ENCODE peak calls at places on chromosomes 13 and 19, in five cellular contexts. L is dorsolateral prefrontal cortex, V is PC-9, F is esophagus squamous epithelium, B is left lung. O is an unnamed sample.

GRCh38 chr19:38932425-38933179 is 1.9 kb downstream of the MRPS12 start:
- DNase-seq in V (no peak), L (no peak), B (no peak), F (no peak), O (no peak)

GRCh38 chr13:19940106-19940505 is 18.4 kb upstream of the ZMYM2 start:
- DNase-seq in F (no peak), B (no peak), L (no peak), V (no peak), O (no peak)

GRCh38 chr19:15776991-15777787 is 10.3 kb upstream of the OR10H5 start:
- DNase-seq in L (no peak), B (no peak), V (no peak), F (no peak), O (no peak)

GRCh38 chr13:89982406-89983085 is 1364.9 kb upstream of the MIR17HG start:
- DNase-seq in L (no peak), V (no peak), F (no peak), B (no peak), O (no peak)

GRCh38 chr13:44068737-44069136 is 189.0 kb downstream of the LACC1 start:
- DNase-seq in F (no peak), L (no peak), V (no peak), B (no peak), O (no peak)

GRCh38 chr19:55766466-55766865 is 2.5 kb upstream of the RFPL4AL1 start:
- DNase-seq in V (no peak), F (no peak), L (no peak), B (no peak), O (no peak)

GRCh38 chr13:72561791-72562190 is 165.6 kb downstream of the MZT1 start:
- DNase-seq in L (no peak), B (no peak), V (no peak), F (no peak), O (no peak)

GRCh38 chr13:111393221-111393790 is 72.9 kb downstream of the TEX29 start:
- DNase-seq in L (no peak), F (no peak), B (no peak), V (no peak), O (no peak)

GRCh38 chr19:46115396-46116109 is 8.9 kb downstream of the IGFL3 start:
- DNase-seq in V (peak), B (no peak), F (no peak), L (no peak), O (no peak)

GRCh38 chr13:42656136-42656535 is 82.2 kb downstream of the TNFSF11 start:
- DNase-seq in L (no peak), F (no peak), V (no peak), B (no peak), O (no peak)

GRCh38 chr13:100525453-100526298 is 62.9 kb downstream of the GGACT start:
- DNase-seq in B (no peak), F (no peak), L (no peak), V (no peak), O (no peak)

GRCh38 chr19:3411636-3412035 is 45.3 kb downstream of the NFIC start:
- DNase-seq in L (no peak), B (no peak), V (no peak), F (no peak), O (no peak)

GRCh38 chr13:23695711-23696512 is 125.7 kb downstream of the TNFRSF19 start:
- DNase-seq in L (no peak), V (no peak), F (peak), B (no peak), O (peak)

GRCh38 chr19:48814895-48815294 is 4.1 kb upstream of the BCAT2 start:
- DNase-seq in L (no peak), V (no peak), F (no peak), B (no peak), O (no peak)

GRCh38 chr19:48813123-48813911 is 2.5 kb upstream of the BCAT2 start:
- DNase-seq in F (no peak), B (no peak), L (no peak), V (no peak), O (no peak)

GRCh38 chr19:48818234-48818823 is 7.5 kb upstream of the BCAT2 start:
- DNase-seq in L (no peak), V (no peak), B (peak), F (no peak), O (no peak)

GRCh38 chr19:48817585-48818124 is 6.8 kb upstream of the BCAT2 start:
- DNase-seq in V (no peak), B (no peak), F (no peak), L (no peak), O (no peak)

GRCh38 chr19:48815870-48816501 is 5.2 kb upstream of the BCAT2 start:
- DNase-seq in V (peak), L (no peak), B (no peak), F (no peak), O (no peak)
- TF ChIP-seq CTCF in V (no peak), L (no peak), B (no peak), F (no peak), O (no peak)

DNA sequence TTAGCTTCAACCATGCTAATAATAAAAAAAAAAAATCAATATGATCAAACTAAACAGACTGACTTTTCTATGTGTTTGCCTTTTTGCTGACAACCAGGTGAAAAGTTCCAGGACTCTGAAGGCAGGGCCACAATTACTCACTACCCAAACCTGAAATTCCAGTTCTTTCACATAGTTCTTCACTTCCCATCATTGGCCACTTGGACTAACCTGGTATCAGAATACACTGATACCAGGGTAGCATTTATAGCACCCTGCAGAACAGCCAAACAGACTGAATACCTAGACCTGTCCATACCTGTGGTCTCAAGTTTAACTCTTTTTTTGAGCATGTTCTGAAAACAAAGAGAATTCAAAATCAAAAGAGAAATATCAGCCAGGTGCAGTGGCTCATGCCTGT is 25.1 kb downstream of the ELF1 start:
- DNase-seq in F (no peak), V (peak), B (no peak), L (no peak), O (no peak)
- TF ChIP-seq CTCF in F (no peak), V (no peak), B (no peak), L (no peak), O (no peak)

GRCh38 chr19:43316591-43317319 is 36.7 kb upstream of the CD177 start:
- DNase-seq in L (no peak), V (no peak), F (no peak), B (no peak), O (no peak)
- TF ChIP-seq CTCF in L (peak), V (no peak), F (no peak), B (no peak), O (no peak)

DNA sequence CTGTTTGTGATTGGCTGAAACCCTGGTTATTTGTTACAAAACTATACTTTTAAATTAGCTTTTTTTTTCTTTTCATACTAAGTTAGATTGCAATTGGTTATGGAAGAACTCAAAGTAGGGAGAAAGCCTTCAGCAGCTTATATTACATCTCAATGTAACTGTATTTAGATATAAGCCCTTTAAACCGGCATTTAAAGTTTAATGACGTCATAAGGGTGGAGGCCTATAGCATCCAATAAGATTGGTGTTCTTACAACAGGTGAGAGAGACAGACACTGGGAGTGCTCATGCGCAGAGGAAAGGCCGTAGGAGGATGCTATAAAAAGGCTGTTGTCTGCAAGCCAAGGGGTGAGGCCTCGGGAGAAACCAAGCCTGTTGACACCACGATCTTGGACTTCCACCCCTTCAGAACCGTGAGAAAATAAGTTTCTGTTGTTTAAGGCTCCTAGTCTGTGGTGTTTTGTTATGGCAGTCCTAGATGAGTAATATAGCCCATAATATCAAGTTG is 1198.8 kb upstream of the SPRY2 start:
- DNase-seq in B (no peak), F (no peak), L (no peak), V (no peak), O (no peak)
- TF ChIP-seq CTCF in B (no peak), F (no peak), L (no peak), V (no peak), O (no peak)

GRCh38 chr13:31012285-31013024 is 80.0 kb downstream of the TEX26 start:
- DNase-seq in L (no peak), F (no peak), B (no peak), V (peak), O (no peak)
- TF ChIP-seq CTCF in L (peak), F (no peak), B (no peak), V (peak), O (no peak)

GRCh38 chr19:6733338-6734095 is 3.9 kb downstream of the GPR108 start:
- DNase-seq in B (no peak), F (no peak), V (no peak), L (no peak), O (no peak)
- TF ChIP-seq CTCF in B (no peak), F (no peak), V (peak), L (no peak), O (no peak)

GRCh38 chr19:49665301-49666119 is at the start of the genes BCL2L12 and IRF3:
- DNase-seq in V (peak), F (peak), B (peak), L (peak), O (peak)
- TF ChIP-seq CTCF in V (no peak), F (no peak), B (no peak), L (no peak), O (no peak)

GRCh38 chr19:383922-384800 is 24.8 kb downstream of the C2CD4C start:
- DNase-seq in F (no peak), V (no peak), B (no peak), L (no peak), O (no peak)
- TF ChIP-seq CTCF in F (no peak), V (no peak), B (peak), L (peak), O (no peak)

DNA sequence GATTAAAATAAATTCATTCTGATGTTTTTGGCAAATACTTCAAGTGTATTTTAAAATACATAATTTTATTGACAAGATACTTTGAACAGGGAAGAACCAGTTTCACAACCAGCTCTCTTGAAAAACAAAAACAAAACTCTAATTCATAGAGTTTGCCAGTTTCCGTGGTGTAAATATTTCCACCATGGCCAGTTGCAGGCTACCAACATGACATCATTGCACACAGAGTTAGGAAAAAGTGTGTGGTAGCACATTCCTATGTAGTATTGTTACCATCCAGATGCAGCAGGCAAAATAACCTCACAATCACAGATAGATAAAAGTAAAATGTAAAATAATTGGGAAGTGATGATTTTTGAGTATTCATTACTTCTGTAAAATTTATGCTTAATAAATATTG is 7.7 kb upstream of the RNF113B start:
- DNase-seq in F (no peak), B (no peak), L (no peak), V (no peak), O (no peak)
- TF ChIP-seq CTCF in F (no peak), B (no peak), L (no peak), V (no peak), O (no peak)

DNA sequence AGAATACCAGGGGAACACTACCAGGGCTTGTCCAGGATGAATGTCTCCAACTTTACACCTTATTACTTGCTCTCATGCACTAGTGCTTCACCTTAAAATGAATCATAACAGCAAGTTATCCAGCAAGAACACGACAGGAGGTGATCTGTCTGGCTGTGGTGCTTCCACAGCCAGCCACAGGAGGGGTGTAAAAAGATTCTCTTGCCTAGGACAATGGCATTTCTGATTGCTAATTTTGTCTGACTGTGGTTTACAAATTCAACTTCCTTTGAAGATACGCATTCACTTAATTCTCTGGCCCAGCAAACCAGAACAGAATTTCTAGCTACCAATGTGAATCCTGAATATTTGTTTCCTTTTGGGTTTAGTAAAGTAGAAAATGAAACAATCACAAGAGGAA is 23.1 kb upstream of the COG3 start:
- DNase-seq in L (no peak), V (no peak), B (no peak), F (no peak), O (no peak)
- TF ChIP-seq CTCF in L (no peak), V (peak), B (no peak), F (no peak), O (no peak)